ENCODE peak calls at places on chromosomes 4 and X, in five cellular contexts. I, U, Z, O and C are unnamed samples.

GRCh38 chrX:45009371-45010000 is 136.5 kb downstream of the KDM6A start:
- DNase-seq in Z (no peak), U (no peak), I (no peak), O (no peak), C (peak; percentile 62)

GRCh38 chr4:181646864-181647263 is 596.3 kb upstream of the TENM3 start:
- DNase-seq in I (no peak), U (no peak), Z (no peak), O (no peak), C (no peak)

GRCh38 chr4:373062-373839 is 35.6 kb downstream of the ZNF141 start:
- DNase-seq in O (no peak), Z (no peak), I (no peak), U (no peak), C (no peak)

GRCh38 chrX:12956704-12957541 is 18.0 kb upstream of the TMSB4X start:
- DNase-seq in U (no peak), I (no peak), Z (peak; percentile 78), O (peak; percentile 45), C (peak; percentile 64)

GRCh38 chrX:132023896-132024386 is 839 bp downstream of the STK26 start:
- DNase-seq in I (peak; percentile 29), O (no peak), Z (peak; percentile 67), U (no peak), C (peak; percentile 30)

GRCh38 chr4:93317571-93317970 is 511.0 kb upstream of the ATOH1 start:
- DNase-seq in I (no peak), U (no peak), O (no peak), Z (no peak), C (peak; percentile 42)

GRCh38 chrX:37613898-37614297 is 42.4 kb downstream of the LANCL3 start:
- DNase-seq in I (no peak), U (no peak), Z (no peak), O (no peak), C (no peak)

GRCh38 chr4:122576261-122577188 is 44.3 kb downstream of the IL21 start:
- DNase-seq in U (no peak), Z (no peak), O (peak; percentile 59), I (no peak), C (peak; percentile 52)

GRCh38 chr4:150178161-150178560 is 99.9 kb downstream of the DCLK2 start:
- DNase-seq in Z (no peak), I (no peak), U (no peak), O (no peak), C (no peak)

GRCh38 chr4:100525689-100526088 is 7.9 kb upstream of the EMCN start:
- DNase-seq in U (no peak), I (no peak), O (no peak), Z (no peak), C (no peak)

GRCh38 chr4:157222764-157223145 is 2.2 kb downstream of the GRIA2 start:
- DNase-seq in O (no peak), I (no peak), Z (no peak), U (no peak), C (no peak)

GRCh38 chrX:101759000-101759399 is 99.3 kb upstream of the ARMCX2 start:
- DNase-seq in O (peak; percentile 49), Z (no peak), U (no peak), I (peak; percentile 3), C (peak; percentile 38)

GRCh38 chrX:9676311-9676710 is 89.3 kb downstream of the GPR143 start:
- DNase-seq in Z (no peak), I (no peak), O (no peak), U (no peak), C (no peak)

GRCh38 chr4:153593166-153593565 is 90.9 kb upstream of the TLR2 start:
- DNase-seq in U (no peak), I (no peak), O (no peak), Z (no peak), C (no peak)

GRCh38 chrX:8366491-8366890 is 98.1 kb upstream of the VCX3B start:
- DNase-seq in U (no peak), I (no peak), Z (no peak), O (no peak), C (no peak)

GRCh38 chr4:88737304-88738015 is 39.8 kb upstream of the NAP1L5 start:
- DNase-seq in Z (peak; percentile 25), I (peak; percentile 16), O (peak; percentile 30), U (no peak), C (peak; percentile 13)

GRCh38 chr4:128379860-128380259 is 92.2 kb upstream of the PGRMC2 start:
- DNase-seq in U (no peak), I (no peak), Z (no peak), O (peak; percentile 23), C (no peak)

GRCh38 chrX:73562458-73562857 is 539 bp upstream of the CHIC1 start:
- DNase-seq in O (no peak), I (no peak), Z (no peak), U (no peak), C (peak; percentile 7)

GRCh38 chr4:122584517-122584916 is 36.3 kb downstream of the IL21 start:
- DNase-seq in U (no peak), O (no peak), I (no peak), Z (no peak), C (peak; percentile 71)

GRCh38 chrX:40171513-40172168 is 73.9 kb upstream of the BCOR start:
- DNase-seq in O (peak; percentile 71), I (peak; percentile 35), Z (no peak), U (no peak), C (no peak)

GRCh38 chrX:46574337-46574940 is 874 bp downstream of the CHST7 start:
- DNase-seq in O (no peak), Z (no peak), U (no peak), I (peak; percentile 12), C (no peak)

GRCh38 chr4:81722229-81722900 is 250.7 kb upstream of the RASGEF1B start:
- DNase-seq in I (no peak), U (no peak), O (peak; percentile 56), Z (no peak), C (no peak)

GRCh38 chrX:13752646-13753045 is 18.1 kb downstream of the OFD1 start:
- DNase-seq in Z (no peak), U (no peak), I (no peak), O (no peak), C (no peak)

GRCh38 chr4:140112576-140112975 is 41.4 kb downstream of the MAML3 start:
- DNase-seq in U (no peak), I (no peak), Z (no peak), O (no peak), C (no peak)

GRCh38 chr4:140108713-140109230 is 45.2 kb downstream of the MAML3 start:
- DNase-seq in Z (no peak), U (no peak), I (no peak), O (no peak), C (peak; percentile 77)

GRCh38 chr4:140108243-140108642 is 45.7 kb downstream of the MAML3 start:
- DNase-seq in I (no peak), O (no peak), Z (no peak), U (no peak), C (no peak)

GRCh38 chr4:140109626-140110213 is 44.3 kb downstream of the MAML3 start:
- DNase-seq in U (no peak), I (no peak), Z (no peak), O (no peak), C (no peak)

GRCh38 chr4:140110542-140110941 is 43.4 kb downstream of the MAML3 start:
- DNase-seq in O (no peak), U (no peak), I (no peak), Z (no peak), C (no peak)
- H3K27me3 ChIP-seq in O (no peaks in the 10 kb centered on the region), U (no peaks in the 10 kb centered on the region), I (no peaks in the 10 kb centered on the region), Z (no peaks in the 10 kb centered on the region), C (no peaks in the 10 kb centered on the region)

DNA sequence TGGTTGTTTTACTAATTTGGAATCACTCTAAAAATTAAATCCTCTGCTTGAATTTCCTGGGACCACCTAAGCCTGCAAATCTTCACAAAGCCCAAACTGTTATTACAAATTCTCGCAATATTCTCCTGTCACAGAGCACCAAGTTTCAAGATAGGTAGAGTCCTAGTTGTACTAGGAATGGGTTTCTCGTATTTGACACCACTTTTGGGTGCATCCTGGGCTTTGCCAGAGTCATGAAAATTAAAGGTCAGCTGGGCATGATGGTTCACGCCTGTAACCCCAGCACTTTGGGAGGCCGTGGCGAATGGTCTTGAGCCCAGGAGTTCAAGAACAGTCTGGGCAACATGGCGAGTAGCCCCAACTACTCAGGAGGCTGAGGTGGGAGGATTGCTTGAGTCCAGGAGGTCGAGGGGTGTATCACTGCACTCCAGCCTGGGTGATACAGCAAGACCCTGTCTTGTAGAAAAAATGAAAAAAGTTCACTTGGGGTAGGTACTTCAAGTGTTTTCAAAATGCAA is 30.6 kb upstream of the MANBA start:
- DNase-seq in Z (no peak), O (no peak), U (no peak), I (no peak), C (no peak)
- H3K27me3 ChIP-seq in Z (no peaks in the 10 kb centered on the region), O (no peaks in the 10 kb centered on the region), U (no peaks in the 10 kb centered on the region), I (no peaks in the 10 kb centered on the region), C (no peaks in the 10 kb centered on the region)

DNA sequence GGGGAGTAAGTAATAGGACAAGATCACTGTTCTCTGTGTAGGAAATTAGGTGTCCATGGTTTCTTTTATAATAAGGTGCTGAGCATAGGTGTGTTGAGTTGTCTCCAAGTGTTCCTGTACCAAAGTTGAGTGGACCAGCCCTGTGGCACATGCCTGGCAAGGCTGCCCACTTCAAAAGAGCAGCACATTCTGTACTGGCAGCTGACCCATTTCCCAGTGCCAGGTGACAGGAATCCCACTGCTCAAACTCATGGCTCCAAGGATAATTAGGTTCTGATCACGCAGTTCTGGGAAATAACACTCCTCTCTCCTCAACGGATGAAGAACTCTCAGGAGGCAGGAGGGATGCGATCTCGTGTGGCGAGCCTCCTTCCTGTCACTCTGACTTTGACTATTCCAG is 12.8 kb upstream of the LGI2 start:
- DNase-seq in I (no peak), U (no peak), O (no peak), Z (no peak), C (no peak)
- H3K27me3 ChIP-seq in I (peaks cover 8% of the 10 kb centered on the region), U (no peaks in the 10 kb centered on the region), O (peaks cover 5% of the 10 kb centered on the region), Z (no peaks in the 10 kb centered on the region), C (no peaks in the 10 kb centered on the region)

GRCh38 chr4:13546374-13546854 is 2.1 kb upstream of the NKX3-2 start:
- DNase-seq in Z (no peak), O (no peak), I (no peak), U (no peak), C (no peak)

GRCh38 chr4:13544556-13545393 is 467 bp upstream of the NKX3-2 start:
- DNase-seq in I (no peak), O (peak; percentile 77), Z (no peak), U (no peak), C (peak; percentile 47)

GRCh38 chr4:13543648-13544555 is at the start of gene NKX3-2:
- DNase-seq in O (peak; percentile 56), Z (no peak), I (no peak), U (no peak), C (no peak)

GRCh38 chr4:13546855-13547562 is 2.7 kb upstream of the NKX3-2 start:
- DNase-seq in U (no peak), Z (no peak), I (no peak), O (peak; percentile 43), C (no peak)

GRCh38 chr4:13545394-13545808 is 1.1 kb upstream of the NKX3-2 start:
- DNase-seq in U (no peak), Z (no peak), I (no peak), O (no peak), C (no peak)
- H3K27me3 ChIP-seq in U (peaks cover 37% of the 10 kb centered on the region), Z (peaks cover 4% of the 10 kb centered on the region), I (peaks cover 94% of the 10 kb centered on the region), O (peaks cover 91% of the 10 kb centered on the region), C (peaks cover 48% of the 10 kb centered on the region)